ENCODE peak calls at places on chromosome 9, in four cellular contexts. X is brain microvascular endothelial cell, I is lower lobe of right lung, G is endothelial cell of umbilical vein. T is an unnamed sample.

GRCh38 chr9:129568560-129569505 is 52.1 kb downstream of the C9orf50 start:
- DNase-seq in X (no peak), I (peak; percentile 56), G (no peak), T (peak; percentile 48)

GRCh38 chr9:76912631-76913275 is 6.8 kb upstream of the PRUNE2 start:
- DNase-seq in X (peak; percentile 37), I (no peak), G (no peak), T (peak; percentile 82)

GRCh38 chr9:116162241-116162781 is 8.7 kb downstream of the PAPPA start:
- DNase-seq in X (no peak), I (no peak), G (no peak), T (no peak)

GRCh38 chr9:127049581-127049980 is 72.9 kb downstream of the ANGPTL2 start:
- DNase-seq in X (peak; percentile 27), I (no peak), G (no peak), T (no peak)

GRCh38 chr9:33447404-33448158 is at the start of gene AQP3:
- DNase-seq in X (peak; percentile 9), I (peak; percentile 84), G (peak; percentile 51), T (peak; percentile 29)

GRCh38 chr9:93965830-93966577 is 10.8 kb upstream of the BARX1 start:
- DNase-seq in X (no peak), I (no peak), G (no peak), T (no peak)

GRCh38 chr9:134531251-134531970 is 110.2 kb upstream of the COL5A1 start:
- DNase-seq in X (no peak), I (no peak), G (no peak), T (no peak)

GRCh38 chr9:95718263-95718662 is 157.2 kb upstream of the ERCC6L2 start:
- DNase-seq in X (no peak), I (no peak), G (no peak), T (no peak)

GRCh38 chr9:4009006-4009511 is 290.8 kb downstream of the GLIS3 start:
- DNase-seq in X (no peak), I (no peak), G (no peak), T (peak; percentile 22)

GRCh38 chr9:127538849-127539258 is 73.2 kb upstream of the STXBP1 start:
- DNase-seq in X (no peak), I (no peak), G (no peak), T (peak; percentile 44)

GRCh38 chr9:98778711-98779530 is 17.4 kb downstream of the ANKS6 start:
- DNase-seq in X (no peak), I (no peak), G (peak; percentile 94), T (peak; percentile 35)

GRCh38 chr9:22469928-22470544 is 23.4 kb downstream of the DMRTA1 start:
- DNase-seq in X (peak; percentile 36), I (no peak), G (peak; percentile 58), T (peak; percentile 49)

GRCh38 chr9:83714316-83714715 is 6.6 kb upstream of the UBQLN1 start:
- DNase-seq in X (no peak), I (no peak), G (peak; percentile 38), T (no peak)

GRCh38 chr9:112378441-112379176 is 1.3 kb upstream of the HSDL2 start:
- DNase-seq in X (peak; percentile 27), I (peak; percentile 51), G (peak; percentile 16), T (no peak)

GRCh38 chr9:127090341-127090985 is 32.0 kb downstream of the ANGPTL2 start:
- DNase-seq in X (no peak), I (no peak), G (no peak), T (no peak)

GRCh38 chr9:130331573-130331972 is 66.0 kb downstream of the HMCN2 start:
- DNase-seq in X (peak; percentile 18), I (no peak), G (no peak), T (no peak)

GRCh38 chr9:93675336-93676150 is 99.2 kb downstream of the PHF2 start:
- DNase-seq in X (no peak), I (peak; percentile 38), G (no peak), T (no peak)

GRCh38 chr9:97748525-97748924 is 51.4 kb upstream of the XPA start:
- DNase-seq in X (no peak), I (no peak), G (no peak), T (no peak)

GRCh38 chr9:121189660-121190059 is 12.0 kb downstream of the RAB14 start:
- DNase-seq in X (no peak), I (no peak), G (no peak), T (no peak)

GRCh38 chr9:137416563-137417151 is 6.3 kb downstream of the EXD3 start:
- DNase-seq in X (no peak), I (peak; percentile 48), G (no peak), T (no peak)
- H3K4me3 ChIP-seq in X (no peak overlapping the region), I (peak overlapping the region; percentile 52), G (peak overlapping the region; percentile 39), T (no peak overlapping the region)

DNA sequence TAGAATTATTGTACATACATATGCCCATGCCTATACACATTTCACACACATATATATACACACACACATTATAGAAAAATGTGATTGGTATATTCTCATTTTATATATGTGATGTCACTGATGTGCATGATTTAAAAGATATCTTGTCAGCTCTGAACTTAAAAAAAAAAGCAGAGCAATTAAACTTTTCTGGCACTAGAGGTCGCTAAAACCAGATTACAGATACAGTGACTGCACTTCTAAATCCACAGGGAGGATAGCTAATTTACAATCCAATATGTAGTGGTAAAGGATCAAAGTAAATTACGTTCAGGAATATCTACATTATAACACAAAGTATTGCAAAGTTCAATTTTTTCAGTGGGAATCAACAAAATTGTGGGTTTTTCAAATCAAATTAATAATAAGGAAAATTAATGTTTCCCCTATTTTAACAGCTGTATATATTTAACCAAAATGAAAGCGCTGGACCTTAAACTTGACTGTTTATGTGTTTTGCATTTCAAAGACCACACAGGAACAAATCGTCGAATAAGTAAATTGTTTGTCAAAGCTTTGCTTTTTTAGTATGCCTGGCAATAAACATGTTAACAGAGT is 1201.2 kb upstream of the C9orf72 start:
- DNase-seq in X (no peak), I (no peak), G (peak; percentile 8), T (peak; percentile 50)
- TF ChIP-seq CTCF in X (peak; percentile 40), I (peak; percentile 39), G (peak; percentile 15), T (peak; percentile 53)

DNA sequence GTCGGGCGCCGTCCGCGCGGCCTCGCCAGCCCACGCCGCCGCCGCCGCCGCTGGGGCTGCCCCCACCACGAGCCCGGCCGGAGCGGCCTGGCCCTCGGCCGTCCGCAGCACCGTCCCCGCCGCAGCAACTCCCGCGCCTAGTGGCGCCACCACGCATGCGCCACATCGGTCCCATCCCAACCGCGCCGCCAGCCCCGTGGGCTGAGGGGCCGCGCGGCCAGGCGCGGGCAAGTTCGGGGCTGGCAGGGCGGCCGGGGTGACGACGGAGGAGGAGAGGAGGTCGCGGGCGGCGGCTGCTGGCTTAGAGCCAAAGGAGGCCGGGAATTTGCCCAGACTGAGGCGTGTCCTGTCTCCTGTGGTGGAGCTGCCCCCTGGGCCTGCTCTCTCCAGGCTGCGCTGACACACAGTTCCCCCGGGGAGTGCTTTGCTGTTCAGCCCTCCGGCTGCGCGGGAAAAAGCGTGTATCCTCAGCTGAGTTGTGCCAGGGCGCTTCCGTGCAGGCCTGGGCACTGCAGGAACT is at the start of gene TUSC1:
- DNase-seq in X (peak; percentile 71), I (peak; percentile 86), G (peak; percentile 83), T (peak; percentile 85)
- H3K4me3 ChIP-seq in X (peak within 1 kb of the TSS; percentile 67), I (peak within 1 kb of the TSS; percentile 88), G (peak within 1 kb of the TSS; percentile 70), T (peak within 1 kb of the TSS; percentile 63)

GRCh38 chr9:92455217-92455616 is 27.1 kb downstream of the ASPN start:
- DNase-seq in X (no peak), I (no peak), G (no peak), T (no peak)
- TF ChIP-seq CTCF in X (peak; percentile 53), I (no peak), G (no peak), T (peak; percentile 34)

T was measured in astrocyte of the spinal cord.